ENCODE peak calls at places on chromosomes 3 and 15, in four cellular contexts. One of them, this sample, is unnamed.

GRCh38 chr3:83065861-83066260 is 1304.4 kb upstream of the GBE1 start:
- DNase-seq in sigmoid colon: no peak
- DNase-seq in heart right ventricle: no peak
- DNase-seq in heart left ventricle: no peak
- DNase-seq in this sample: no peak

GRCh38 chr15:78915341-78916087 is 29.3 kb downstream of the CTSH start:
- DNase-seq in sigmoid colon: peak; percentile 82
- DNase-seq in heart right ventricle: no peak
- DNase-seq in heart left ventricle: no peak
- DNase-seq in this sample: peak; percentile 74

GRCh38 chr3:124207873-124208473 is 216.0 kb upstream of the ROPN1 start:
- DNase-seq in sigmoid colon: no peak
- DNase-seq in heart right ventricle: no peak
- DNase-seq in heart left ventricle: no peak
- DNase-seq in this sample: no peak

GRCh38 chr3:37243811-37244748 is 69.7 kb upstream of the LRRFIP2 start:
- DNase-seq in heart left ventricle: peak; percentile 86
- DNase-seq in heart right ventricle: peak; percentile 84
- DNase-seq in sigmoid colon: peak; percentile 92
- DNase-seq in this sample: peak; percentile 81

GRCh38 chr15:55907797-55908196 is 85.6 kb downstream of the NEDD4 start:
- DNase-seq in sigmoid colon: no peak
- DNase-seq in heart right ventricle: no peak
- DNase-seq in heart left ventricle: no peak
- DNase-seq in this sample: no peak

GRCh38 chr15:82091636-82092140 is 45.9 kb upstream of the MEX3B start:
- DNase-seq in sigmoid colon: no peak
- DNase-seq in heart right ventricle: no peak
- DNase-seq in heart left ventricle: no peak
- DNase-seq in this sample: no peak

GRCh38 chr15:38197553-38197952 is 55.1 kb upstream of the SPRED1 start:
- DNase-seq in sigmoid colon: no peak
- DNase-seq in heart right ventricle: no peak
- DNase-seq in heart left ventricle: no peak
- DNase-seq in this sample: no peak

GRCh38 chr3:177713921-177714900 is 516.9 kb upstream of the TBL1XR1 start:
- DNase-seq in sigmoid colon: no peak
- DNase-seq in heart right ventricle: no peak
- DNase-seq in heart left ventricle: no peak
- DNase-seq in this sample: no peak

GRCh38 chr3:107431048-107431297 is 53.7 kb downstream of the CCDC54 start:
- DNase-seq in heart right ventricle: peak; percentile 34
- DNase-seq in heart left ventricle: no peak
- DNase-seq in sigmoid colon: peak; percentile 70
- DNase-seq in this sample: no peak

GRCh38 chr15:63801910-63802309 is 31.8 kb downstream of the HERC1 start:
- DNase-seq in sigmoid colon: no peak
- DNase-seq in heart left ventricle: no peak
- DNase-seq in heart right ventricle: no peak
- DNase-seq in this sample: no peak

GRCh38 chr15:63800245-63800644 is 33.5 kb downstream of the HERC1 start:
- DNase-seq in heart right ventricle: no peak
- DNase-seq in sigmoid colon: no peak
- DNase-seq in heart left ventricle: no peak
- DNase-seq in this sample: no peak

GRCh38 chr15:63801171-63801570 is 32.6 kb downstream of the HERC1 start:
- DNase-seq in sigmoid colon: no peak
- DNase-seq in heart right ventricle: no peak
- DNase-seq in heart left ventricle: no peak
- DNase-seq in this sample: no peak

GRCh38 chr15:63803106-63803886 is 30.5 kb downstream of the HERC1 start:
- DNase-seq in heart right ventricle: no peak
- DNase-seq in heart left ventricle: no peak
- DNase-seq in sigmoid colon: no peak
- DNase-seq in this sample: no peak

GRCh38 chr15:63800739-63801138 is 33.0 kb downstream of the HERC1 start:
- DNase-seq in heart left ventricle: no peak
- DNase-seq in heart right ventricle: no peak
- DNase-seq in sigmoid colon: no peak
- DNase-seq in this sample: no peak
- H3K27ac ChIP-seq in heart left ventricle: no peak overlapping the region
- H3K27ac ChIP-seq in heart right ventricle: no peak overlapping the region
- H3K27ac ChIP-seq in sigmoid colon: no peak overlapping the region
- H3K27ac ChIP-seq in this sample: no peak overlapping the region

GRCh38 chr15:51879555-51879954 is 50.1 kb downstream of the TMOD3 start:
- DNase-seq in sigmoid colon: no peak
- DNase-seq in heart left ventricle: no peak
- DNase-seq in heart right ventricle: no peak
- DNase-seq in this sample: no peak
- H3K27ac ChIP-seq in sigmoid colon: peak overlapping the region; percentile 52
- H3K27ac ChIP-seq in heart left ventricle: peak overlapping the region; percentile 53
- H3K27ac ChIP-seq in heart right ventricle: no peak overlapping the region
- H3K27ac ChIP-seq in this sample: no peak overlapping the region

DNA sequence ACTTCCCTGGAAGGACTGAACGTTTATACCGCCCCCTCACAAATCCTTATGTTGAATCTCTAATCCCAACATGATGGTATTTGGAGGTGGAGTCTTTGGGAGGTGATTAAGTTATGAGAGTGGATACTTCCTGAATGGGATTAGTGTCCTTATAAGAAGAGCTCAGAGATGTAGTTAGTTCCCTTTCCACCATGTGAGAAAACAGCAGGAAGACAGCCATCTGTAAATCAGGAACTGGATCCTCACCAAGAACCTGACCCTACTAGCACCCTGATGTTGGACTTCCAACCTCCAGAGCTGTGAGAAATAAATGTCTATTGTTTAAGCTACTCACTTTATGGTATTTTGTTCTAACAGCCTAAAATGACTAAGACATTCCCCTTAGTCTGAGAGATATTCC is 33.3 kb upstream of the SACM1L start:
- DNase-seq in heart left ventricle: no peak
- DNase-seq in heart right ventricle: no peak
- DNase-seq in sigmoid colon: no peak
- DNase-seq in this sample: no peak
- H3K27ac ChIP-seq in heart left ventricle: no peak overlapping the region
- H3K27ac ChIP-seq in heart right ventricle: no peak overlapping the region
- H3K27ac ChIP-seq in sigmoid colon: no peak overlapping the region
- H3K27ac ChIP-seq in this sample: no peak overlapping the region

DNA sequence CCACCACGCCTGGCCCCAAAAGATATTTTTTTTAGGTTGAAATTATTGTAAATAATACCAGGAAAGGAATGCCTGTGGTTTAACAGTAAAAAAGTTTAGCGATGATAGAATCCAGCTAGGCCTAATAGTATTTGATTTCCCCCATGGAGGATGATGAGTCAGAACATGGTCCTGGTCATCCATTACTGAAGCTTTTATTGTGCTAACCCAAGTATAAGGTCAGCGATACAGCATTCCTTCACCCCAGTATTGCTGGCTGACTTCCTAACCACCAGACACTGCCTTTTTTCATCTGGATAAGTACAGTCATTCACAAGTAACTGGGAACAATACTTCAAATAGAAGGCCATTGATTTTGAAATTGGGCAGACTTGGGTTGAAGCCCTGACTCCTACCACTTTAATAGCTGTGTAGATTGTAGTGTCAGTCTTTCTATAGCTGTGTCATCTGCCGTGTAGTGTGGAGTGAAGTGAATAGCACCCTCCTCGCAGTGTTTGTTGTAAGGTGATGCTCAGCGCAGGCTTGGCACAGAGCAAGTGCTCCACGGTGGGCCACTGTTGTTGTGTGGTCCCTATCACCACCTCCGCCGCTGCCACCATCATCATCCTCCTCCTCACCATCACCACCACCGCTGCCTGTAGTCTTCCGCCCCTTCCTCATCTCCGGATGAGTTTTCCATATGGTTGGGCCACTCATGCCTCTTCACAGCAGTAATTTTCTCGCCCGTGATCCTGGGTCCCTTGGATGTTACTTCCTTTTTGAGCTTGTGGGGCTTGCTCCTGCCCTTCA is 436.0 kb upstream of the TPM1 start:
- DNase-seq in sigmoid colon: no peak
- DNase-seq in heart right ventricle: no peak
- DNase-seq in heart left ventricle: no peak
- DNase-seq in this sample: no peak
- H3K27ac ChIP-seq in sigmoid colon: peak overlapping the region; percentile 65
- H3K27ac ChIP-seq in heart right ventricle: no peak overlapping the region
- H3K27ac ChIP-seq in heart left ventricle: no peak overlapping the region
- H3K27ac ChIP-seq in this sample: no peak overlapping the region

DNA sequence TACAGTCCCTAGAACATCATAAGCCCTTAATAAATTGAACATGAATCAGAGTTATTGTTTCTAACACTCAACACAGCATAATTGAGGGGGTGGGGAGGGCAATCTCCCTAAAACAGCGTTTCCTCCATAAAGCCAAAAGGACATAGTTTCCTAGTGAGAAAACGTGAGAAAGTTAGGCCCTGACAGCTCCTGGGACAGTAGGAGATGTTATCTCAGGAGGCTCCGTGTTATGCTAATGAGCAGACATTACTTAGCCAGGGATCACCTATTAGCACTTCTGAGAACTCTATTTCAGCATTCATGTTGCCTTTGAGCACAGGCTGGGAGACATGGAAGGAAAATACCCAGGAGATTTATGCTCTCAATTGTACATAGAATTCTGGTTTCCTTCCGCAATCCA is 229.1 kb upstream of the ADAMTS9 start:
- DNase-seq in heart right ventricle: no peak
- DNase-seq in heart left ventricle: no peak
- DNase-seq in sigmoid colon: no peak
- DNase-seq in this sample: no peak
- H3K27ac ChIP-seq in heart right ventricle: no peak overlapping the region
- H3K27ac ChIP-seq in heart left ventricle: peak overlapping the region; percentile 20
- H3K27ac ChIP-seq in sigmoid colon: no peak overlapping the region
- H3K27ac ChIP-seq in this sample: no peak overlapping the region

GRCh38 chr3:14480207-14481017 is 59.7 kb downstream of the GRIP2 start:
- DNase-seq in sigmoid colon: no peak
- DNase-seq in heart left ventricle: no peak
- DNase-seq in heart right ventricle: peak; percentile 63
- DNase-seq in this sample: no peak

GRCh38 chr3:14481018-14481645 is 59.0 kb downstream of the GRIP2 start:
- DNase-seq in heart left ventricle: no peak
- DNase-seq in sigmoid colon: no peak
- DNase-seq in heart right ventricle: no peak
- DNase-seq in this sample: no peak

GRCh38 chr3:14482271-14482721 is 57.8 kb downstream of the GRIP2 start:
- DNase-seq in sigmoid colon: no peak
- DNase-seq in heart left ventricle: no peak
- DNase-seq in heart right ventricle: peak; percentile 66
- DNase-seq in this sample: no peak

GRCh38 chr3:14483286-14483685 is 56.9 kb downstream of the GRIP2 start:
- DNase-seq in heart left ventricle: no peak
- DNase-seq in heart right ventricle: no peak
- DNase-seq in sigmoid colon: no peak
- DNase-seq in this sample: no peak

GRCh38 chr3:14481646-14482036 is 58.5 kb downstream of the GRIP2 start:
- DNase-seq in heart right ventricle: no peak
- DNase-seq in sigmoid colon: no peak
- DNase-seq in heart left ventricle: no peak
- DNase-seq in this sample: no peak
- H3K27ac ChIP-seq in heart right ventricle: no peak overlapping the region
- H3K27ac ChIP-seq in sigmoid colon: no peak overlapping the region
- H3K27ac ChIP-seq in heart left ventricle: peak overlapping the region; percentile 57
- H3K27ac ChIP-seq in this sample: no peak overlapping the region

GRCh38 chr3:42094992-42095391 is 3.8 kb downstream of the TRAK1 start:
- DNase-seq in sigmoid colon: no peak
- DNase-seq in heart right ventricle: no peak
- DNase-seq in heart left ventricle: peak; percentile 26
- DNase-seq in this sample: peak; percentile 11

GRCh38 chr3:42088803-42089520 is 2.2 kb upstream of the TRAK1 start:
- DNase-seq in heart right ventricle: no peak
- DNase-seq in sigmoid colon: no peak
- DNase-seq in heart left ventricle: peak; percentile 23
- DNase-seq in this sample: no peak

GRCh38 chr3:42090973-42091731 is at the start of gene TRAK1:
- DNase-seq in heart left ventricle: peak; percentile 40
- DNase-seq in sigmoid colon: peak; percentile 82
- DNase-seq in heart right ventricle: peak; percentile 49
- DNase-seq in this sample: no peak

GRCh38 chr3:42094128-42094527 is 3.0 kb downstream of the TRAK1 start:
- DNase-seq in heart left ventricle: peak; percentile 14
- DNase-seq in heart right ventricle: no peak
- DNase-seq in sigmoid colon: no peak
- DNase-seq in this sample: no peak

GRCh38 chr3:42092006-42092405 is 849 bp downstream of the TRAK1 start:
- DNase-seq in heart right ventricle: no peak
- DNase-seq in heart left ventricle: peak; percentile 2
- DNase-seq in sigmoid colon: no peak
- DNase-seq in this sample: no peak
- H3K27ac ChIP-seq in heart right ventricle: peak overlapping the region; percentile 66
- H3K27ac ChIP-seq in heart left ventricle: peak overlapping the region; percentile 82
- H3K27ac ChIP-seq in sigmoid colon: peak overlapping the region; percentile 87
- H3K27ac ChIP-seq in this sample: no peak overlapping the region

DNA sequence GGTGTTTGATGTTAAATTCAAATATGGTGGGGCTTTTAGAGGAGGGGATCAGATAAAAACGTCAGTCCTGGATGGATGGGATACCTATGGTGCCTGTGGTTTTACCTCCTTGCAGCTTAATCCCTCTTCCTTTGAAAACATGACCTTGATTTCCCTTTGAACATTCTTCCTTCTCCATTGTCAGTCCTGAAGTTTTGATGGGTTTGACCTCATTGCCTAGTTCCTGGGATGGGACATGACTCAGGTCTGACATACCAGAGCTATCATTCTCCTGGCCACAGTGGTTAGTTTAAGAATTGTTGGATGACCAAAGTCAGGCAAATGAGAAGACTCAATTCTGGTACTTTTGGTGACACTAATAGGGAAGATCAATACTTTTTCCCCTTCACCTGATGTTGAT is 87.2 kb downstream of the PRICKLE2 start:
- DNase-seq in sigmoid colon: no peak
- DNase-seq in heart left ventricle: no peak
- DNase-seq in heart right ventricle: no peak
- DNase-seq in this sample: no peak
- H3K27ac ChIP-seq in sigmoid colon: peak overlapping the region; percentile 35
- H3K27ac ChIP-seq in heart left ventricle: no peak overlapping the region
- H3K27ac ChIP-seq in heart right ventricle: no peak overlapping the region
- H3K27ac ChIP-seq in this sample: no peak overlapping the region

GRCh38 chr3:148866261-148866660 is 1.2 kb downstream of the CPA3 start:
- DNase-seq in heart right ventricle: no peak
- DNase-seq in heart left ventricle: no peak
- DNase-seq in sigmoid colon: no peak
- DNase-seq in this sample: no peak

GRCh38 chr3:148861277-148861869 is 3.7 kb upstream of the CPA3 start:
- DNase-seq in sigmoid colon: no peak
- DNase-seq in heart right ventricle: no peak
- DNase-seq in heart left ventricle: no peak
- DNase-seq in this sample: no peak

GRCh38 chr3:148863814-148864213 is 1.3 kb upstream of the CPA3 start:
- DNase-seq in sigmoid colon: no peak
- DNase-seq in heart right ventricle: no peak
- DNase-seq in heart left ventricle: no peak
- DNase-seq in this sample: no peak

GRCh38 chr3:148865039-148865438 is at the start of gene CPA3:
- DNase-seq in heart left ventricle: no peak
- DNase-seq in sigmoid colon: no peak
- DNase-seq in heart right ventricle: no peak
- DNase-seq in this sample: no peak

GRCh38 chr3:148863297-148863696 is 1.8 kb upstream of the CPA3 start:
- DNase-seq in sigmoid colon: no peak
- DNase-seq in heart left ventricle: no peak
- DNase-seq in heart right ventricle: no peak
- DNase-seq in this sample: no peak
- H3K27ac ChIP-seq in sigmoid colon: no peak overlapping the region
- H3K27ac ChIP-seq in heart left ventricle: no peak overlapping the region
- H3K27ac ChIP-seq in heart right ventricle: no peak overlapping the region
- H3K27ac ChIP-seq in this sample: peak overlapping the region; percentile 61